ENCODE peak calls at places on chromosomes 7 and 10, in eight cellular contexts. F is neuronal stem cell, P is body of pancreas, S is heart left ventricle, I is adrenal gland, T is pancreas, J is iPS DF 6.9, Q is upper lobe of right lung. R is an unnamed sample.

GRCh38 chr10:62614389-62615157 is 189.9 kb upstream of the ADO start:
- DNase-seq in J (no peak), T (no peak), S (no peak), Q (no peak), I (no peak), P (no peak), F (no peak), R (no peak)

GRCh38 chr10:44310762-44311562 is 73.9 kb downstream of the CXCL12 start:
- DNase-seq in P (peak; percentile 92), S (peak; percentile 88), J (peak; percentile 76), T (peak; percentile 96), Q (peak; percentile 92), F (peak; percentile 80), I (peak; percentile 89), R (peak; percentile 93)

GRCh38 chr10:74282853-74283205 is 131.8 kb downstream of the ADK start:
- DNase-seq in J (no peak), S (no peak), Q (no peak), I (no peak), T (no peak), F (no peak), P (no peak), R (peak; percentile 30)

GRCh38 chr10:122254831-122255230 is 16.3 kb upstream of the BTBD16 start:
- DNase-seq in F (no peak), J (no peak), Q (no peak), T (no peak), S (no peak), I (no peak), P (no peak), R (no peak)

GRCh38 chr10:36578306-36578705 is 547.1 kb upstream of the ANKRD30A start:
- DNase-seq in F (no peak), T (no peak), Q (no peak), P (no peak), I (no peak), S (no peak), J (no peak), R (no peak)

GRCh38 chr7:140484479-140484878 is 5.2 kb upstream of the MKRN1 start:
- DNase-seq in P (no peak), Q (no peak), J (no peak), F (no peak), I (no peak), S (no peak), T (no peak), R (no peak)

GRCh38 chr7:101970047-101970585 is 152.7 kb downstream of the CUX1 start:
- DNase-seq in F (no peak), S (no peak), J (no peak), P (no peak), I (no peak), T (no peak), Q (no peak), R (no peak)

GRCh38 chr7:32204361-32205018 is 134.3 kb upstream of the PDE1C start:
- DNase-seq in I (peak; percentile 87), T (no peak), F (peak; percentile 54), Q (no peak), S (peak; percentile 80), J (peak; percentile 27), P (peak; percentile 61), R (peak; percentile 80)

GRCh38 chr10:61463035-61463909 is 10.1 kb upstream of the TMEM26 start:
- DNase-seq in J (no peak), P (no peak), Q (no peak), S (no peak), F (no peak), I (no peak), T (no peak), R (peak; percentile 72)

GRCh38 chr10:46265981-46266505 is 20.8 kb upstream of the ANTXRL start:
- DNase-seq in I (peak; percentile 30), F (no peak), S (no peak), Q (no peak), T (no peak), P (no peak), J (no peak), R (no peak)

GRCh38 chr10:46267132-46267985 is 19.4 kb upstream of the ANTXRL start:
- DNase-seq in F (no peak), T (no peak), I (no peak), S (no peak), J (no peak), Q (no peak), P (no peak), R (no peak)

GRCh38 chr10:46264737-46265368 is 21.9 kb upstream of the ANTXRL start:
- DNase-seq in I (no peak), J (no peak), S (no peak), T (no peak), Q (no peak), F (no peak), P (no peak), R (no peak)

GRCh38 chr10:46268076-46268881 is 18.5 kb upstream of the ANTXRL start:
- DNase-seq in P (no peak), J (no peak), I (peak; percentile 49), T (no peak), F (no peak), S (no peak), Q (no peak), R (no peak)

DNA sequence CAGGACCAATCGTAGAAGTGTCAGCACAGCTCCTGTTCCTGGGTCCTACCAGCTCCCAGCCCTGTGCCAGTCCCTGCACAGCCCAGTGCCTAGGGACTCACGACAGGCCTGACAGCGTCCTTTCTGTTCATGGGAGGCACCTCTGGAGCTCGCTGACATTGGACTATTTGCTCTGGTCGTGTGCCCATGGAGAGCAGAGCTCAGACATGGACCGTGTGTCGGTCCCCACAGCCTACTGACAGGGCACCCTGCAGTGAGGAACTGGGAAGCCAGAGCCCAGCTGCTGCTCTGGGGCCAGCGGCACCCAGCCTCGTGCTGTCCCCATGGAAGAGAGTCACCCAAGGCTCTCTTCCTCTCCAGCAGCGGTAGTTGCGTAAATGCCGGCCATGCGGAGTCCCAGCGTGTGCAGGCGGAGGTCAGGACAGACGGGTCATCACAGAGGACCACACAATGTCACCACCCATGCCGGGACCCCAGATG is 20.3 kb upstream of the ANTXRL start:
- DNase-seq in P (no peak), I (peak; percentile 40), J (no peak), F (no peak), Q (no peak), S (no peak), T (no peak), R (no peak)
- H3K4me1 ChIP-seq in P (no peaks in the 10 kb centered on the region), I (no peaks in the 10 kb centered on the region), J (no peaks in the 10 kb centered on the region), F (no peaks in the 10 kb centered on the region), Q (no peaks in the 10 kb centered on the region), S (no peaks in the 10 kb centered on the region), T (no peaks in the 10 kb centered on the region), R (peaks cover 9% of the 10 kb centered on the region)

DNA sequence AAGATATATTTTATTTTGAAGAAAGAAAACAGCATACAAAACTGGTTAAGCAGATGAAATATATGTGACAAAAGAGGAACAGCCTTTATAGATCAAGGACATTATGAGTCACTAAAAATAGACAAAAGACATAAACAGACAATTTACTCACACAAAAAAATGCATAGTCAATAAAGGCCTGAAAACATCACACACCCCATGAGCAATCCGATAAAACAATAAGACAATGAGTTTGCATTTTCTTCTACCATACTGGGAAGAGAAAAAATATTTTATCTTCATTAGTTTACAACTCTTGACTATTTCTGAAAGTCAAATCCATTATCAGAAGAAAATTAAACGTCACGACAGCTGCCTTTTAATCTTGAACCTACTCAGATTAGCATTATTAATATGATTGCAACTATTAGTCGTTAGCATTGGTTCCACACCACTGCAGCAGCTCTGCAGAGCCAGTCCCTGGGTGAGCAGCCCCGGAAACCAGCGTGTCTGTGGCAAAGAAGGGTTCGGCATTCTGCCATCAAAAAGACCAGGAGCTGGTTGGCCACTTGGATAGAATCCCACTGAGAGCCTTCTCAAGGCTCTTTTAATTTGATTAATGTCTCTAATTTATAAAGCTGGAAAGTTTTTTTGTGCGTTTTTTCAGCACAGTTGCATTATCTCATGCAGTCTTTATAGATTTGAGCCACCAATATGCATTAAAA is 305.4 kb upstream of the SHH start:
- DNase-seq in F (no peak), I (peak; percentile 74), Q (no peak), J (no peak), P (no peak), S (no peak), T (no peak), R (no peak)
- H3K36me3 ChIP-seq in F (no peaks in the 10 kb centered on the region), I (no peaks in the 10 kb centered on the region), Q (no peaks in the 10 kb centered on the region), J (no peaks in the 10 kb centered on the region), P (no peaks in the 10 kb centered on the region), S (no peaks in the 10 kb centered on the region), T (no peaks in the 10 kb centered on the region), R (no peaks in the 10 kb centered on the region)

GRCh38 chr7:127885843-127886242 is 145.4 kb downstream of the LRRC4 start:
- DNase-seq in J (no peak), T (no peak), F (no peak), Q (no peak), S (peak; percentile 43), I (peak; percentile 80), P (peak; percentile 37), R (no peak)
- H3K4me1 ChIP-seq in J (no peaks in the 10 kb centered on the region), T (peaks cover 21% of the 10 kb centered on the region), F (no peaks in the 10 kb centered on the region), Q (peaks cover 11% of the 10 kb centered on the region), S (peaks cover 14% of the 10 kb centered on the region), I (peaks cover 77% of the 10 kb centered on the region), P (peaks cover 61% of the 10 kb centered on the region), R (peaks cover 73% of the 10 kb centered on the region)

DNA sequence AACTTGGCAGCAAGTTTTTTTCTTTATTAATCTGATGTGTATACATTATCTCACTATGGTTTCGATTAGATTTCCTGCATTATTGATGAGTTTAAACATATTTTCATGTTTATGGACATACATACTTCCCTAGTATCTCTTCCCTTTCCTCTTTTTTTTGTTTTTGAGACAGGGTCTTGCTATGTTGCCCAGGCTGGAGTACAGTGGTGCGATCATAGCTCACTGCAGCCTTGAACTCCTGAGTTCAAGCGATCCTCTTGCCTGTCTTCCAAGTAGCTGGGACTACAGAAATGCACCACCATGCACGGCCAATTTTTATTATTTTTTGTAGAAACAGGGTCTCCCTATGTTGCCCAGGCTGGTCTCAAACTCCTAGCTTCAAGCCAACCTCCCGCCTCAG is 18.9 kb downstream of the BAZ1B start:
- DNase-seq in Q (no peak), S (no peak), I (no peak), T (no peak), J (no peak), P (no peak), F (no peak), R (no peak)
- H3K36me3 ChIP-seq in Q (peaks cover 100% of the 10 kb centered on the region), S (peaks cover 99% of the 10 kb centered on the region), I (peaks cover 98% of the 10 kb centered on the region), T (peaks cover 23% of the 10 kb centered on the region), J (peaks cover 29% of the 10 kb centered on the region), P (peaks cover 45% of the 10 kb centered on the region), F (peaks cover 92% of the 10 kb centered on the region), R (peaks cover 68% of the 10 kb centered on the region)

DNA sequence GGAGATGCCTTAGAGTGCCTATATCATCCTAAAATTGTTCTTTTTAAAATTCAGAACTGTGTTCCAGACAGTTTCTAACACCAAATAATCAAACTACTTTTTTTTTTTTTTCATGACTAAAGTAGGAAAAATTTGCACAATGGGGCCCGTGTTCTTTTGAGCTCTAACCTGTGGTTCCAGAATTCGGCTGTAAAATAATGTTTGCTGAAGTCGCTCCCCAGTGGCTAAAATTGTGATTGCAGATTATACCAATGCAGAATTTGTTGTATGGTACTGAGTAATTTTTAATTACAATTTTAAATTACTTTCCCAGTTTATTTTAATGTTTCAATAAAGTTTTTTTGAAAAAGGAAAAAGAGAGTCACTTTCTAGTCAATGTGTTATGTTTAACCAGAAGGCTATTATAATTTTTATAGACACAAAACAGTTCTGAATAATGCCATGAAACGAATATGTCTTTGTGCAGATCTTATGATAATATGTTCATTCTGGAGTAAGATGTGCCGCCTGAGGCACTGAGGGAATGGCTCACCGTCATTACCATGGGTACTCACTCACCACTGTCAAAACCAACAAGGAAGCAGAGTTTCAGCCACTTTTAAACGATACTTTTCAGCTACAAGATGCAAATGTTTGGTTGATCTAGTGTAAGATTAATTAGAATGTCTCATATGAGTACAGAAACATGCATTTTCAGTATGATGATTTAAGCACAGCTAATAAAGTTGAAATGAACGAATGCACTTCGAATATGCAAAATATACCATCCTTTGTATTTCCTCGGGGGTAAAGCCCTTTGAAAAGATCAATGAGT is 173.6 kb downstream of the PRKCQ start:
- DNase-seq in T (no peak), S (no peak), F (no peak), J (no peak), P (no peak), I (no peak), Q (no peak), R (peak; percentile 65)
- H3K4me1 ChIP-seq in T (no peaks in the 10 kb centered on the region), S (no peaks in the 10 kb centered on the region), F (no peaks in the 10 kb centered on the region), J (no peaks in the 10 kb centered on the region), P (peaks cover 7% of the 10 kb centered on the region), I (peaks cover 16% of the 10 kb centered on the region), Q (peaks cover 17% of the 10 kb centered on the region), R (no peaks in the 10 kb centered on the region)

R was measured in cardiac muscle cell.